ENCODE peak calls at places on chromosome 20, in six cellular contexts. N is ovary, F is GOT3, Z is skeletal muscle cell, S is type B pancreatic cell, M is T-helper 9 cell. G is an unnamed sample.

GRCh38 chr20:33970229-33970628 is 23.5 kb upstream of the RALY start:
- DNase-seq in N (no peak), S (no peak), M (no peak), Z (no peak), F (no peak), G (no peak)

GRCh38 chr20:63736893-63737689 is 627 bp downstream of the LIME1 start:
- DNase-seq in F (no peak), Z (no peak), M (peak), S (no peak), N (peak), G (no peak)

GRCh38 chr20:63487781-63488241 is 11.1 kb downstream of the EEF1A2 start:
- DNase-seq in F (no peak), N (no peak), M (no peak), Z (no peak), S (no peak), G (no peak)

GRCh38 chr20:35561268-35561667 is 19.4 kb downstream of the ERGIC3 start:
- DNase-seq in N (no peak), Z (no peak), F (no peak), M (no peak), S (no peak), G (no peak)

GRCh38 chr20:43583133-43583864 is 7.4 kb upstream of the IFT52 start:
- DNase-seq in S (no peak), F (no peak), M (no peak), Z (no peak), N (no peak), G (no peak)

GRCh38 chr20:40807094-40807623 is 118.1 kb upstream of the MAFB start:
- DNase-seq in M (no peak), Z (no peak), S (peak), F (no peak), N (no peak), G (no peak)

GRCh38 chr20:5073154-5074049 is 46.4 kb downstream of the PCNA start:
- DNase-seq in Z (peak), N (peak), S (no peak), F (peak), M (no peak), G (peak)

GRCh38 chr20:37463726-37464125 is 57.3 kb upstream of the NNAT start:
- DNase-seq in F (no peak), M (no peak), Z (no peak), S (no peak), N (no peak), G (no peak)

GRCh38 chr20:36585410-36586125 is 12.2 kb downstream of the TGIF2 start:
- DNase-seq in Z (no peak), S (no peak), F (no peak), M (no peak), N (no peak), G (no peak)

GRCh38 chr20:4637081-4637797 is 84.5 kb upstream of the PRND start:
- DNase-seq in S (no peak), Z (no peak), M (no peak), N (no peak), F (no peak), G (no peak)

GRCh38 chr20:31919756-31920155 is 32.1 kb downstream of the PDRG1 start:
- DNase-seq in F (no peak), M (no peak), N (no peak), S (no peak), Z (no peak), G (no peak)

GRCh38 chr20:2626853-2627541 is 25.4 kb upstream of the NOP56 start:
- DNase-seq in Z (peak), S (no peak), N (no peak), F (no peak), M (no peak), G (no peak)

GRCh38 chr20:49570828-49571552 is 3.1 kb upstream of the PTGIS start:
- DNase-seq in F (no peak), Z (no peak), M (no peak), N (no peak), S (no peak), G (no peak)

GRCh38 chr20:40945189-40945588 is 83.4 kb upstream of the TOP1 start:
- DNase-seq in S (no peak), Z (no peak), N (no peak), M (no peak), F (no peak), G (no peak)

GRCh38 chr20:31515775-31516107 is 1.5 kb downstream of the HM13 start:
- DNase-seq in Z (no peak), S (no peak), M (no peak), F (no peak), N (no peak), G (no peak)

GRCh38 chr20:58691405-58691772 is 1.2 kb upstream of the NPEPL1 start:
- DNase-seq in Z (no peak), S (no peak), F (no peak), N (peak), M (no peak), G (peak)

GRCh38 chr20:24872291-24873014 is 76.6 kb upstream of the CST7 start:
- DNase-seq in F (no peak), N (no peak), Z (no peak), M (no peak), S (no peak), G (no peak)

GRCh38 chr20:41095110-41095969 is 42.0 kb upstream of the PLCG1 start:
- DNase-seq in M (peak), S (no peak), N (peak), Z (no peak), F (no peak), G (peak)

GRCh38 chr20:8798505-8798904 is 270.4 kb upstream of the PLCB4 start:
- DNase-seq in M (no peak), N (no peak), F (no peak), Z (peak), S (no peak), G (no peak)

GRCh38 chr20:6164421-6165341 is 41.9 kb upstream of the FERMT1 start:
- DNase-seq in N (no peak), F (no peak), M (no peak), S (no peak), Z (no peak), G (no peak)

GRCh38 chr20:33640287-33640686 is 21.8 kb upstream of the C20orf144 start:
- DNase-seq in M (no peak), Z (no peak), S (no peak), N (no peak), F (no peak), G (no peak)

GRCh38 chr20:50930139-50931047 is 844 bp downstream of the ADNP start:
- DNase-seq in F (no peak), M (no peak), S (no peak), Z (no peak), N (peak), G (peak)

GRCh38 chr20:10171864-10172751 is 46.5 kb upstream of the SNAP25 start:
- DNase-seq in M (no peak), F (peak), N (peak), S (peak), Z (peak), G (peak)

GRCh38 chr20:14566505-14566904 is 229.1 kb upstream of the FLRT3 start:
- DNase-seq in N (no peak), Z (peak), S (no peak), F (no peak), M (no peak), G (no peak)

G was measured in stomach.